ENCODE peak calls at places on chromosomes 1 and 21, in six cellular contexts. One of them, this sample, is unnamed.
A peak's percentile ranks its signal among the peaks of the same experiment; 100 is the strongest.

GRCh38 chr1:175009532-175009931 is 9.8 kb downstream of the CACYBP start:
- DNase-seq in activated B cell treated with CpG ODN at 0.5 μM for 24 hours: no peak
- DNase-seq in AG10803: no peak
- DNase-seq in bronchial epithelial cell: no peak
- DNase-seq in uterus: no peak
- DNase-seq in B cell: no peak
- DNase-seq in this sample: no peak

GRCh38 chr1:186231861-186232436 is 143.1 kb downstream of the TPR start:
- DNase-seq in activated B cell treated with CpG ODN at 0.5 μM for 24 hours: no peak
- DNase-seq in AG10803: no peak
- DNase-seq in bronchial epithelial cell: peak; percentile 52
- DNase-seq in uterus: no peak
- DNase-seq in B cell: no peak
- DNase-seq in this sample: no peak

GRCh38 chr1:17664322-17664721 is 90.8 kb upstream of the ACTL8 start:
- DNase-seq in activated B cell treated with CpG ODN at 0.5 μM for 24 hours: no peak
- DNase-seq in AG10803: no peak
- DNase-seq in bronchial epithelial cell: no peak
- DNase-seq in uterus: no peak
- DNase-seq in B cell: no peak
- DNase-seq in this sample: no peak

GRCh38 chr21:32727478-32727727 is 410 bp downstream of the SYNJ1 start:
- DNase-seq in activated B cell treated with CpG ODN at 0.5 μM for 24 hours: no peak
- DNase-seq in AG10803: no peak
- DNase-seq in bronchial epithelial cell: no peak
- DNase-seq in uterus: no peak
- DNase-seq in B cell: no peak
- DNase-seq in this sample: no peak

GRCh38 chr1:211468595-211468994 is 23.4 kb downstream of the RD3 start:
- DNase-seq in activated B cell treated with CpG ODN at 0.5 μM for 24 hours: no peak
- DNase-seq in AG10803: peak; percentile 13
- DNase-seq in bronchial epithelial cell: no peak
- DNase-seq in uterus: peak; percentile 68
- DNase-seq in B cell: no peak
- DNase-seq in this sample: no peak

GRCh38 chr1:164767257-164768044 is 208.5 kb downstream of the PBX1 start:
- DNase-seq in activated B cell treated with CpG ODN at 0.5 μM for 24 hours: no peak
- DNase-seq in AG10803: peak; percentile 93
- DNase-seq in bronchial epithelial cell: peak; percentile 68
- DNase-seq in uterus: no peak
- DNase-seq in B cell: no peak
- DNase-seq in this sample: no peak

GRCh38 chr1:151371340-151371739 is 1.2 kb downstream of the SELENBP1 start:
- DNase-seq in activated B cell treated with CpG ODN at 0.5 μM for 24 hours: no peak
- DNase-seq in AG10803: peak; percentile 69
- DNase-seq in bronchial epithelial cell: peak; percentile 21
- DNase-seq in uterus: peak; percentile 78
- DNase-seq in B cell: no peak
- DNase-seq in this sample: no peak

GRCh38 chr1:212060632-212061472 is 25.3 kb downstream of the DTL start:
- DNase-seq in activated B cell treated with CpG ODN at 0.5 μM for 24 hours: no peak
- DNase-seq in AG10803: no peak
- DNase-seq in bronchial epithelial cell: peak; percentile 73
- DNase-seq in uterus: no peak
- DNase-seq in B cell: no peak
- DNase-seq in this sample: no peak

GRCh38 chr1:230068952-230069684 is 2.1 kb downstream of the GALNT2 start:
- DNase-seq in activated B cell treated with CpG ODN at 0.5 μM for 24 hours: no peak
- DNase-seq in AG10803: no peak
- DNase-seq in bronchial epithelial cell: no peak
- DNase-seq in uterus: no peak
- DNase-seq in B cell: peak; percentile 20
- DNase-seq in this sample: no peak

GRCh38 chr1:1063261-1063944 is 10.7 kb downstream of the RNF223 start:
- DNase-seq in activated B cell treated with CpG ODN at 0.5 μM for 24 hours: no peak
- DNase-seq in AG10803: no peak
- DNase-seq in bronchial epithelial cell: no peak
- DNase-seq in uterus: no peak
- DNase-seq in B cell: no peak
- DNase-seq in this sample: no peak

GRCh38 chr1:231206856-231207255 is 34.2 kb upstream of the GNPAT start:
- DNase-seq in activated B cell treated with CpG ODN at 0.5 μM for 24 hours: no peak
- DNase-seq in AG10803: no peak
- DNase-seq in bronchial epithelial cell: peak; percentile 18
- DNase-seq in uterus: no peak
- DNase-seq in B cell: no peak
- DNase-seq in this sample: no peak

GRCh38 chr1:204567067-204567466 is 50.9 kb downstream of the MDM4 start:
- DNase-seq in activated B cell treated with CpG ODN at 0.5 μM for 24 hours: no peak
- DNase-seq in AG10803: no peak
- DNase-seq in bronchial epithelial cell: peak; percentile 53
- DNase-seq in uterus: no peak
- DNase-seq in B cell: no peak
- DNase-seq in this sample: no peak

GRCh38 chr1:109895720-109896504 is 14.7 kb upstream of the CSF1 start:
- DNase-seq in activated B cell treated with CpG ODN at 0.5 μM for 24 hours: no peak
- DNase-seq in AG10803: no peak
- DNase-seq in bronchial epithelial cell: peak; percentile 27
- DNase-seq in uterus: peak; percentile 59
- DNase-seq in B cell: no peak
- DNase-seq in this sample: no peak

DNA sequence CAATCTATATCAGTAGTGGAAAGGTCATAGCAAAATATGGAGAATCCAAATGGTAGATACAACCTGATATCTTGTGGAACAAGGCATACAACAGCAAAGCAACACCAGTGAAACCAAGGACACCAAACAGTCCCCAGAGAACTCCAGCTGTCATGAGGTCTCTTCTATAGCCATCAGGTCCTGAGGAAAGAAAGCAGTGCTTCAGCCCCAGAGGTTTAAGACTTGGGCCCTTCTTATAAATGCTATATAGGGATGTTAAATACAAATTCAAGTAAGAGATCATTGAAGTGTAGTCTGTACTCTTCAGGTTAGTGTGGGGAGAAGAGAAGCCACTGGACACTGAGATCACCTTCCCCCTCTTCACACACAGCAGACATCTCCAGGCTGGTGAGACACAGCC is 10.1 kb downstream of the FCRL2 start:
- DNase-seq in activated B cell treated with CpG ODN at 0.5 μM for 24 hours: no peak
- DNase-seq in AG10803: no peak
- DNase-seq in bronchial epithelial cell: no peak
- DNase-seq in uterus: no peak
- DNase-seq in B cell: no peak
- DNase-seq in this sample: no peak
- TF ChIP-seq CTCF in activated B cell treated with CpG ODN at 0.5 μM for 24 hours: no peak
- TF ChIP-seq CTCF in AG10803: no peak
- TF ChIP-seq CTCF in bronchial epithelial cell: no peak
- TF ChIP-seq CTCF in uterus: no peak
- TF ChIP-seq CTCF in B cell: no peak
- TF ChIP-seq CTCF in this sample: no peak

GRCh38 chr21:23160914-23161313 is 2162.7 kb downstream of the NCAM2 start:
- DNase-seq in activated B cell treated with CpG ODN at 0.5 μM for 24 hours: no peak
- DNase-seq in AG10803: no peak
- DNase-seq in bronchial epithelial cell: no peak
- DNase-seq in uterus: no peak
- DNase-seq in B cell: no peak
- DNase-seq in this sample: no peak
- TF ChIP-seq CTCF in activated B cell treated with CpG ODN at 0.5 μM for 24 hours: no peak
- TF ChIP-seq CTCF in AG10803: no peak
- TF ChIP-seq CTCF in bronchial epithelial cell: no peak
- TF ChIP-seq CTCF in uterus: no peak
- TF ChIP-seq CTCF in B cell: no peak
- TF ChIP-seq CTCF in this sample: peak; percentile 22

DNA sequence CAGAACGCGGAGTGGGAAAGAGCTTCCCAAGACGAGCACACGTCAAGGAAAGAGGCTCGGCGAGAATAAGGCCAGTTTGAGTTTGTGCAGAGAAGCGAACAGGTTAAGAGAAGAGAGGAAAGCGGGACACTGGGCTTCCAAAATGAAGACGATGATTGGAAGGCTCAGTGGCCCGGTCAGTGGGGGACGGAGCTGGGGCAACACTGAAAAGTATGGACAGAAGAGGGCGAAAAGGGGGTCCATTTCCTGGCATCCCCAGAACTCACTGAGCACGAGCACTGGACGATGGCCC is 258 bp downstream of the CCT3 start:
- DNase-seq in activated B cell treated with CpG ODN at 0.5 μM for 24 hours: no peak
- DNase-seq in AG10803: no peak
- DNase-seq in bronchial epithelial cell: no peak
- DNase-seq in uterus: no peak
- DNase-seq in B cell: no peak
- DNase-seq in this sample: no peak
- TF ChIP-seq CTCF in activated B cell treated with CpG ODN at 0.5 μM for 24 hours: no peak
- TF ChIP-seq CTCF in AG10803: no peak
- TF ChIP-seq CTCF in bronchial epithelial cell: no peak
- TF ChIP-seq CTCF in uterus: no peak
- TF ChIP-seq CTCF in B cell: no peak
- TF ChIP-seq CTCF in this sample: no peak

GRCh38 chr1:41272601-41273000 is 30.5 kb upstream of the SCMH1 start:
- DNase-seq in activated B cell treated with CpG ODN at 0.5 μM for 24 hours: no peak
- DNase-seq in AG10803: no peak
- DNase-seq in bronchial epithelial cell: no peak
- DNase-seq in uterus: no peak
- DNase-seq in B cell: no peak
- DNase-seq in this sample: no peak

DNA sequence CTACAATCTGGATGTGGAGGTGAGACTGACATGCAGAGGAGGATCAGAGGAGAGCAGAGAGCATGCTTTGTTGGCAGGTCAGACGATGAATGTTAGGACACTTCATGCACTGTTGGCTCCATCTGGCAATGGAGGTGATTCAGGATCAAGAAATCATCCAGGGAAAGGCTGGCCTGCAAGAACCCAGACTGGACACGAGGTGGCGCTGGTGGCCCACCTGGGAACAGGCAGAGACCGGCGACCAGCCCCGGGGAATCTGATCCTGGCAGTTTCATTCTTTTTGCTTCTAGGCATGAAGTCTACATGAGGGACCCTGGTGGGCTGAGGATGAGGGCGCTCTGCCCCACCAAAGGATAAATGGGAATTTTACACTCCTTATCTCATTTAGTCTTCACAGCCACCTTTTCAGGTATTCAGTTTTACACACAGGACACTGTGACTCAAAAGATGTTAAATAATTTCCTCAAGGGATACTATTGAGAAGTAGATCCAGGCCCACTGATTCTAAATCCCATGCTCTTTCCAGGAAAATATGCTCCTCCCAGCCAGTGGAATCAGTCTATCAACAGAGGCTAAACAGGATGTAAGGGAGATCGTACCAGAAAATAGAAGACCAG is 26.2 kb upstream of the SCMH1 start:
- DNase-seq in activated B cell treated with CpG ODN at 0.5 μM for 24 hours: peak; percentile 55
- DNase-seq in AG10803: peak; percentile 74
- DNase-seq in bronchial epithelial cell: peak; percentile 51
- DNase-seq in uterus: peak; percentile 75
- DNase-seq in B cell: peak; percentile 76
- DNase-seq in this sample: peak; percentile 84
- TF ChIP-seq CTCF in activated B cell treated with CpG ODN at 0.5 μM for 24 hours: peak; percentile 97
- TF ChIP-seq CTCF in AG10803: peak; percentile 96
- TF ChIP-seq CTCF in bronchial epithelial cell: peak; percentile 97
- TF ChIP-seq CTCF in uterus: peak; percentile 97
- TF ChIP-seq CTCF in B cell: peak; percentile 99
- TF ChIP-seq CTCF in this sample: peak; percentile 99

GRCh38 chr1:228071839-228072657 is 10.5 kb upstream of the ARF1 start:
- DNase-seq in activated B cell treated with CpG ODN at 0.5 μM for 24 hours: no peak
- DNase-seq in AG10803: no peak
- DNase-seq in bronchial epithelial cell: no peak
- DNase-seq in uterus: no peak
- DNase-seq in B cell: no peak
- DNase-seq in this sample: no peak
- TF ChIP-seq CTCF in activated B cell treated with CpG ODN at 0.5 μM for 24 hours: no peak
- TF ChIP-seq CTCF in AG10803: no peak
- TF ChIP-seq CTCF in bronchial epithelial cell: no peak
- TF ChIP-seq CTCF in uterus: no peak
- TF ChIP-seq CTCF in B cell: no peak
- TF ChIP-seq CTCF in this sample: no peak